ENCODE peak calls at places on chromosome 20, in seven cellular contexts. D, S, Y, Q, R, G and V are unnamed samples.

GRCh38 chr20:824490-824889 is 9.0 kb upstream of the FAM110A start:
- DNase-seq in D (peak; percentile 53), S (no peak), Y (no peak), Q (no peak), R (no peak), G (no peak), V (no peak)

GRCh38 chr20:7926323-7926722 is 13.9 kb downstream of the HAO1 start:
- DNase-seq in D (no peak), S (no peak), Y (no peak), Q (no peak), R (no peak), G (no peak), V (no peak)

GRCh38 chr20:45913105-45913504 is 1.1 kb upstream of the PLTP start:
- DNase-seq in D (no peak), S (peak; percentile 39), Y (no peak), Q (no peak), R (no peak), G (no peak), V (no peak)

GRCh38 chr20:3728354-3728753 is 4.1 kb upstream of the HSPA12B start:
- DNase-seq in D (no peak), S (no peak), Y (no peak), Q (no peak), R (no peak), G (peak; percentile 9), V (no peak)

GRCh38 chr20:58875541-58876134 is 23.1 kb downstream of the GNAS start:
- DNase-seq in D (no peak), S (peak; percentile 78), Y (no peak), Q (no peak), R (no peak), G (no peak), V (no peak)

GRCh38 chr20:57627972-57628650 is 7.9 kb upstream of the ZBP1 start:
- DNase-seq in D (no peak), S (peak; percentile 41), Y (no peak), Q (no peak), R (no peak), G (no peak), V (peak; percentile 1)

GRCh38 chr20:37615507-37616425 is 78.1 kb upstream of the CTNNBL1 start:
- DNase-seq in D (peak; percentile 78), S (no peak), Y (peak; percentile 20), Q (peak; percentile 57), R (peak; percentile 51), G (peak; percentile 69), V (peak; percentile 79)

GRCh38 chr20:45467861-45468260 is 1.7 kb upstream of the WFDC2 start:
- DNase-seq in D (no peak), S (no peak), Y (no peak), Q (no peak), R (no peak), G (no peak), V (no peak)

GRCh38 chr20:17663486-17663885 is 18.6 kb downstream of the RRBP1 start:
- DNase-seq in D (no peak), S (peak; percentile 42), Y (no peak), Q (peak; percentile 80), R (no peak), G (no peak), V (no peak)

GRCh38 chr20:44328428-44328827 is 8.4 kb upstream of the R3HDML start:
- DNase-seq in D (no peak), S (no peak), Y (no peak), Q (no peak), R (no peak), G (no peak), V (no peak)

GRCh38 chr20:50317644-50318043 is 127.0 kb downstream of the CEBPB start:
- DNase-seq in D (no peak), S (no peak), Y (no peak), Q (no peak), R (no peak), G (no peak), V (no peak)

GRCh38 chr20:49885558-49886332 is 29.6 kb downstream of the SPATA2 start:
- DNase-seq in D (no peak), S (no peak), Y (no peak), Q (no peak), R (no peak), G (no peak), V (no peak)

GRCh38 chr20:50494428-50494827 is 15.8 kb upstream of the PTPN1 start:
- DNase-seq in D (no peak), S (no peak), Y (no peak), Q (no peak), R (no peak), G (no peak), V (no peak)

GRCh38 chr20:3162080-3162611 is 2.5 kb upstream of the FASTKD5 start:
- DNase-seq in D (no peak), S (no peak), Y (no peak), Q (no peak), R (no peak), G (no peak), V (no peak)

GRCh38 chr20:58584881-58585752 is 66.0 kb upstream of the STX16 start:
- DNase-seq in D (no peak), S (peak; percentile 73), Y (peak; percentile 75), Q (peak; percentile 26), R (no peak), G (no peak), V (no peak)

GRCh38 chr20:62376112-62377063 is 9.3 kb upstream of the LAMA5 start:
- DNase-seq in D (peak; percentile 36), S (peak; percentile 32), Y (peak; percentile 83), Q (peak; percentile 98), R (peak; percentile 86), G (peak; percentile 94), V (peak; percentile 78)

GRCh38 chr20:58515240-58516212 is at the start of gene APCDD1L:
- DNase-seq in D (peak; percentile 57), S (peak; percentile 69), Y (peak; percentile 25), Q (peak; percentile 82), R (peak; percentile 8), G (peak; percentile 74), V (no peak)

DNA sequence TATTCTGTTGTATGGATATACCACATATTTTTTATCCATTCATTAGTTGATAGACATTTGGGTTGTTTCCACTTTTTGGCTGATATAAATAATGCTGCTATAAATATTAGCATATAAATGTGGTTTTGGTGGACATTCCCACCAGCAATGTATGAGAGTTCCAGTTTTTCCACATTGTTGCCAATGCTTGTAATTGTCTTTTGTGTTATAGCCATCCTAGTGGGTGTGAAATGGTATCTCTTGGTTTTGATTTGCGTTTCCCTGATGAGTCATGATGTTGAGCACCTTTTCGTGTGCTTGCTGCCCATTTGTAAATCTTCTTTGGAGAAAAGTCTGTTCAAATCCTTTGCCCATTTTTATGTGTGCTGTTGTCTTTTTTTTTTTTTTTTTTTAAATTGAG is 54.4 kb downstream of the DHX35 start:
- DNase-seq in D (peak; percentile 42), S (no peak), Y (no peak), Q (no peak), R (no peak), G (no peak), V (no peak)
- H3K23ac ChIP-seq in D (no peak overlapping the region), S (no peak overlapping the region), Y (no peak overlapping the region), Q (no peak overlapping the region), R (no peak overlapping the region), G (no peak overlapping the region), V (no peak overlapping the region)

GRCh38 chr20:63879264-63879663 is 14.2 kb downstream of the TPD52L2 start:
- DNase-seq in D (no peak), S (no peak), Y (no peak), Q (no peak), R (no peak), G (no peak), V (no peak)

GRCh38 chr20:63874254-63874653 is 9.2 kb downstream of the TPD52L2 start:
- DNase-seq in D (no peak), S (no peak), Y (no peak), Q (no peak), R (no peak), G (no peak), V (no peak)

GRCh38 chr20:63877755-63878470 is 12.8 kb downstream of the TPD52L2 start:
- DNase-seq in D (no peak), S (no peak), Y (no peak), Q (no peak), R (no peak), G (no peak), V (no peak)

GRCh38 chr20:63878855-63879254 is 13.8 kb downstream of the TPD52L2 start:
- DNase-seq in D (no peak), S (no peak), Y (no peak), Q (no peak), R (no peak), G (no peak), V (no peak)

DNA sequence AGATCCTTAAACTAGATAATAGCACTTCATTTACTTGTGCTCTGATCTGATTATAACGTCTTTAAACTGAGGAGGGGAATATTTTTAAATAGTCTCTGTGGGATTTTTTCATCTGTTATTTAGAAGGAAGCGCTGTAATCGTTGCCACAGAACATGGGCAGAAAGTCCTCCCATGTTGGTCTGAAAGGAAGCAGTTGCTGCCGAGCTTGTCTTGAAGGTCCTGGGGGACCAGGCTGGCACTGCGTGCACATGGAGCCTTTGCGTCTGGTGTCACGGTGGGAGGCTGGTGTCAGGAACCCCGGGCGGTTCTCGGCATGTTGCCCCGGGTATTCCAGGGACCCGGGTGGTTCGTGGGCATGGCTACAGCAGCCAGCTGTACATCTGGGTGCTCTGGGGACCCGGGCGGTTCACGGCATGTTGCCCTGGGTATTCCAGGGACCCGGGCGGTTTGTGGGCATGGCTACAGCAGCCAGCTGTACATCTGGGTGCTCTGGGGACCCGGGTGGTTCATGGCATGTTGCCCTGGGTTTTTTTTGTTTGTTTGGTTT is 11.5 kb downstream of the TPD52L2 start:
- DNase-seq in D (no peak), S (no peak), Y (no peak), Q (no peak), R (no peak), G (no peak), V (no peak)
- H3K23ac ChIP-seq in D (no peak overlapping the region), S (no peak overlapping the region), Y (no peak overlapping the region), Q (no peak overlapping the region), R (no peak overlapping the region), G (no peak overlapping the region), V (no peak overlapping the region)

DNA sequence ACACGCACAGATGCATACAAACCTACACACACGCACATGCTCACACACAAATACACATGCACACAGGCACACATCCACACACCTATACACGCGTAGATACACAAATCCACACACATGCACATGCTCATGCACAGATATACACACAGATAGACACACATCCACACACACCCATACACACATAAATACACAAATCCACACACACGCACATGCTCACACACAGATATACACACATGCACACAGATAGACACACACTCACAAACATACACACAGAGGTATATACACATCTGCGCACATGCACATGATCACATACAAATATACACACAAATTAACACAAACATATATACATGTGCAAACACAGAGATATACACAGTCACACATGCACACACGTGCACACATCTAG is 69.9 kb upstream of the FOXA2 start:
- DNase-seq in D (no peak), S (no peak), Y (no peak), Q (no peak), R (no peak), G (no peak), V (no peak)
- H3K23ac ChIP-seq in D (no peak overlapping the region), S (no peak overlapping the region), Y (no peak overlapping the region), Q (no peak overlapping the region), R (no peak overlapping the region), G (no peak overlapping the region), V (no peak overlapping the region)

GRCh38 chr20:33113387-33113908 is 34.0 kb downstream of the BPIFB4 start:
- DNase-seq in D (no peak), S (no peak), Y (no peak), Q (no peak), R (no peak), G (no peak), V (no peak)
- H3K23ac ChIP-seq in D (no peak overlapping the region), S (no peak overlapping the region), Y (no peak overlapping the region), Q (no peak overlapping the region), R (no peak overlapping the region), G (no peak overlapping the region), V (no peak overlapping the region)

GRCh38 chr20:23003077-23003476 is 32.0 kb upstream of the SSTR4 start:
- DNase-seq in D (no peak), S (no peak), Y (no peak), Q (no peak), R (no peak), G (no peak), V (no peak)
- H3K23ac ChIP-seq in D (no peak overlapping the region), S (no peak overlapping the region), Y (no peak overlapping the region), Q (no peak overlapping the region), R (no peak overlapping the region), G (no peak overlapping the region), V (no peak overlapping the region)